ENCODE peak calls at places on chromosomes 13 and 19, in four cellular contexts. One of them, this sample, is unnamed.

GRCh38 chr13:66803013-66803739 is 427.0 kb downstream of the PCDH9 start:
- DNase-seq in H1: no peak
- DNase-seq in K562: no peak
- DNase-seq in GM12878: no peak
- DNase-seq in this sample: no peak

GRCh38 chr13:114078501-114079451 is 53.6 kb downstream of the RASA3 start:
- DNase-seq in H1: no peak
- DNase-seq in K562: no peak
- DNase-seq in GM12878: no peak
- DNase-seq in this sample: no peak

GRCh38 chr13:31046711-31047279 is 114.3 kb downstream of the TEX26 start:
- DNase-seq in GM12878: no peak
- DNase-seq in K562: no peak
- DNase-seq in H1: no peak
- DNase-seq in this sample: no peak

GRCh38 chr13:41052441-41052840 is 8.9 kb upstream of the WBP4 start:
- DNase-seq in GM12878: no peak
- DNase-seq in H1: no peak
- DNase-seq in K562: no peak
- DNase-seq in this sample: no peak

GRCh38 chr13:94617389-94618000 is 15.8 kb downstream of the GPR180 start:
- DNase-seq in GM12878: no peak
- DNase-seq in K562: no peak
- DNase-seq in H1: no peak
- DNase-seq in this sample: no peak

GRCh38 chr19:39160523-39160861 is 34.9 kb downstream of the PAK4 start:
- DNase-seq in K562: no peak
- DNase-seq in GM12878: no peak
- DNase-seq in H1: no peak
- DNase-seq in this sample: no peak

GRCh38 chr13:76161143-76161542 is 525.0 kb downstream of the LMO7 start:
- DNase-seq in H1: no peak
- DNase-seq in GM12878: no peak
- DNase-seq in K562: no peak
- DNase-seq in this sample: no peak

GRCh38 chr13:105804561-105805190 is 730.8 kb downstream of the EFNB2 start:
- DNase-seq in K562: no peak
- DNase-seq in GM12878: no peak
- DNase-seq in H1: no peak
- DNase-seq in this sample: no peak

GRCh38 chr19:4584670-4585460 is 25.4 kb upstream of the SEMA6B start:
- DNase-seq in H1: peak
- DNase-seq in K562: peak
- DNase-seq in GM12878: no peak
- DNase-seq in this sample: no peak

GRCh38 chr19:1016647-1017114 is 4.2 kb downstream of the TMEM259 start:
- DNase-seq in GM12878: no peak
- DNase-seq in H1: no peak
- DNase-seq in K562: no peak
- DNase-seq in this sample: no peak

GRCh38 chr13:30798776-30799625 is 63.7 kb downstream of the ALOX5AP start:
- DNase-seq in K562: no peak
- DNase-seq in GM12878: no peak
- DNase-seq in H1: no peak
- DNase-seq in this sample: no peak

GRCh38 chr19:38653028-38653571 is 5.7 kb downstream of the ACTN4 start:
- DNase-seq in H1: no peak
- DNase-seq in K562: no peak
- DNase-seq in GM12878: no peak
- DNase-seq in this sample: no peak

GRCh38 chr19:57708641-57709354 is at the start of gene ZNF154:
- DNase-seq in GM12878: no peak
- DNase-seq in H1: peak
- DNase-seq in K562: no peak
- DNase-seq in this sample: peak

GRCh38 chr19:1512671-1513491 is at the start of gene ADAMTSL5:
- DNase-seq in H1: no peak
- DNase-seq in GM12878: no peak
- DNase-seq in K562: peak
- DNase-seq in this sample: no peak

GRCh38 chr13:19984430-19985218 is 26.1 kb downstream of the ZMYM2 start:
- DNase-seq in GM12878: peak
- DNase-seq in H1: no peak
- DNase-seq in K562: peak
- DNase-seq in this sample: no peak

GRCh38 chr13:50144473-50145160 is 129.4 kb downstream of the KCNRG start:
- DNase-seq in K562: no peak
- DNase-seq in GM12878: no peak
- DNase-seq in H1: no peak
- DNase-seq in this sample: no peak

GRCh38 chr19:2575734-2576481 is 100.0 kb downstream of the GADD45B start:
- DNase-seq in H1: no peak
- DNase-seq in K562: no peak
- DNase-seq in GM12878: no peak
- DNase-seq in this sample: no peak

GRCh38 chr13:99087954-99088491 is 110.2 kb upstream of the DOCK9 start:
- DNase-seq in K562: no peak
- DNase-seq in H1: no peak
- DNase-seq in GM12878: no peak
- DNase-seq in this sample: no peak

GRCh38 chr13:51804295-51805172 is 571 bp upstream of the DHRS12 start:
- DNase-seq in GM12878: no peak
- DNase-seq in H1: no peak
- DNase-seq in K562: no peak
- DNase-seq in this sample: no peak

GRCh38 chr13:23567792-23568480 is 2.3 kb upstream of the TNFRSF19 start:
- DNase-seq in GM12878: no peak
- DNase-seq in K562: no peak
- DNase-seq in H1: no peak
- DNase-seq in this sample: no peak

GRCh38 chr13:32538234-32538620 is 368 bp downstream of the N4BP2L2 start:
- DNase-seq in GM12878: no peak
- DNase-seq in H1: peak
- DNase-seq in K562: no peak
- DNase-seq in this sample: no peak

GRCh38 chr19:58334691-58335249 is 8.0 kb downstream of the ZSCAN22 start:
- DNase-seq in K562: no peak
- DNase-seq in H1: no peak
- DNase-seq in GM12878: no peak
- DNase-seq in this sample: no peak

GRCh38 chr19:38162094-38162493 is 61.9 kb downstream of the DPF1 start:
- DNase-seq in GM12878: no peak
- DNase-seq in K562: no peak
- DNase-seq in H1: no peak
- DNase-seq in this sample: no peak

GRCh38 chr19:38151242-38151641 is 72.8 kb downstream of the DPF1 start:
- DNase-seq in H1: no peak
- DNase-seq in GM12878: no peak
- DNase-seq in K562: no peak
- DNase-seq in this sample: no peak

GRCh38 chr19:42113641-42114348 is 18.5 kb downstream of the POU2F2 start:
- DNase-seq in GM12878: peak
- DNase-seq in H1: no peak
- DNase-seq in K562: no peak
- DNase-seq in this sample: peak

GRCh38 chr19:38172001-38172400 is 52.0 kb downstream of the DPF1 start:
- DNase-seq in K562: no peak
- DNase-seq in GM12878: no peak
- DNase-seq in H1: no peak
- DNase-seq in this sample: no peak

GRCh38 chr19:35399231-35399630 is 28.4 kb downstream of the GPR42 start:
- DNase-seq in H1: no peak
- DNase-seq in K562: no peak
- DNase-seq in GM12878: no peak
- DNase-seq in this sample: no peak

GRCh38 chr13:109163052-109163413 is 533.6 kb downstream of the MYO16 start:
- DNase-seq in H1: no peak
- DNase-seq in K562: no peak
- DNase-seq in GM12878: no peak
- DNase-seq in this sample: no peak

GRCh38 chr13:25971499-25972145 is 80.2 kb downstream of the SHISA2 start:
- DNase-seq in K562: no peak
- DNase-seq in GM12878: no peak
- DNase-seq in H1: no peak
- DNase-seq in this sample: no peak

GRCh38 chr13:112771877-112772538 is 82.2 kb downstream of the ATP11A start:
- DNase-seq in K562: no peak
- DNase-seq in H1: no peak
- DNase-seq in GM12878: no peak
- DNase-seq in this sample: no peak

GRCh38 chr13:71758823-71759222 is 108.2 kb downstream of the DACH1 start:
- DNase-seq in H1: no peak
- DNase-seq in GM12878: no peak
- DNase-seq in K562: no peak
- DNase-seq in this sample: no peak

GRCh38 chr19:31139871-31140505 is 209.2 kb downstream of the TSHZ3 start:
- DNase-seq in GM12878: no peak
- DNase-seq in K562: no peak
- DNase-seq in H1: no peak
- DNase-seq in this sample: no peak

GRCh38 chr13:74320282-74320681 is 186.1 kb upstream of the KLF12 start:
- DNase-seq in H1: no peak
- DNase-seq in GM12878: no peak
- DNase-seq in K562: no peak
- DNase-seq in this sample: no peak

GRCh38 chr13:74316531-74316930 is 182.3 kb upstream of the KLF12 start:
- DNase-seq in GM12878: no peak
- DNase-seq in H1: no peak
- DNase-seq in K562: no peak
- DNase-seq in this sample: no peak
- TF ChIP-seq YY1 in GM12878: no peak
- TF ChIP-seq YY1 in H1: no peak
- TF ChIP-seq YY1 in K562: no peak
- TF ChIP-seq YY1 in this sample: no peak

DNA sequence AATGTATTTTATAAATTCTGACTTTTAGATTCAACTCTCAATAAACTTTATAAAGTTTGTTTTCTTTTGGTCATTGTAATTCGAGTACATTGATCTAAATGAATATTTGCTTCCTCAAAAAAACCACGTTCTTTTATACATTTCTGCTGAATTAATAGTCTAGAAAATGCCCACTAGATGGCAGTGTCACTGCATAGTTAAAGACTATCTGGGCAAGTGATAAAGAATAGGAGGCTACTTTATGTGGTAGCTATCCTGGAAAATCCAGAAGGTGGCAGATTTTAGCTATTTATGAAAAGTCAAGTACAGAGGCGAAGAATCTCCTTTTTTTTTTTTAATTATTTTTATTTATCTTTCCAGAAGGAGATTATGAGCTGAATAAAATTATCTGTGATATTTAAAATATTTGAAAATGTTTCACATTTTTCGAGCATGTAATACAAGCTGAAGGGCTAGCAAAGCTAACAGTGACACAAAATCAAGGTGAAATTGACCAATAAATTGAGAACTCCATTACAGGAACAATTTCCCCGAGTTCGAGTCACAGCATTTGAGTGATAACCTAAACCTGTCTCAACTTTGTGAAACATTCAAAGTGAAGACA is 221.8 kb downstream of the OLFM4 start:
- DNase-seq in GM12878: peak
- DNase-seq in H1: no peak
- DNase-seq in K562: peak
- DNase-seq in this sample: peak
- TF ChIP-seq YY1 in GM12878: no peak
- TF ChIP-seq YY1 in H1: no peak
- TF ChIP-seq YY1 in K562: no peak
- TF ChIP-seq YY1 in this sample: no peak

DNA sequence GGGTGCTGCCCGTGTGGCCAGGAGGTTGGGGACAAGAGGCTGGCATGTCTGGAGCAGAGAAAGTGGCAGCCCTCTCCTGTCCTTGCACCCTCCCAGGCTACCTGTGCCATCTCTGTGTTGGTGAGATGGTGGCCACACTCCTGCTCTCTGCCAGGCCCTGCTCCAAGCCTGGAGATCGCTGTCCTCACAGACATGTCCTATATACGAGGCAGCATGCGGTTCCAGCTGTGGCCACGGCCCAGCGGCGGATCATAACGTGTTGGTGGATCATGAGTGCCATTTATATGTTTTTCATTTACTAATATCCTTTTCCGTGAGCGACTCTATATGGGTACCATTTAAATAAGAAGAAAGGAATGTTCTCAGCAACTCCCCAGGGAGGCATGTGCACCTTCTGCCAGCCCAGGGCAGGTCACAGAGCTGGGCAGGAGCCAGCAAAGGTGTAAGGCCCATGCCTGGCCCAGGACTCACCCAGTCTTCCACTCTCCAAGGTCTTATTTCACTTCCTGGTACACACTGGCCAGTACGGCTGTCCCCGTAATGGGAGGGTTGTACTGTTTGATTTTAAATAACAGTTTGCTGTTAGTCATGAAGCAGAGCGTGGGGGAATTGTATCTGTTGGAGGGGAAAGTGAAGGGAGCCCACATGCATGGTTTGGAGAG is 47.2 kb upstream of the LDLR start:
- DNase-seq in GM12878: no peak
- DNase-seq in K562: no peak
- DNase-seq in H1: no peak
- DNase-seq in this sample: no peak
- TF ChIP-seq YY1 in GM12878: no peak
- TF ChIP-seq YY1 in K562: no peak
- TF ChIP-seq YY1 in H1: no peak
- TF ChIP-seq YY1 in this sample: no peak

GRCh38 chr19:11113140-11113708 is 24.0 kb downstream of the LDLR start:
- DNase-seq in H1: no peak
- DNase-seq in K562: no peak
- DNase-seq in GM12878: no peak
- DNase-seq in this sample: no peak

GRCh38 chr19:11115895-11116446 is 26.7 kb downstream of the LDLR start:
- DNase-seq in GM12878: no peak
- DNase-seq in K562: no peak
- DNase-seq in H1: no peak
- DNase-seq in this sample: no peak

GRCh38 chr19:11115042-11115441 is 25.8 kb downstream of the LDLR start:
- DNase-seq in K562: no peak
- DNase-seq in H1: no peak
- DNase-seq in GM12878: no peak
- DNase-seq in this sample: no peak

GRCh38 chr19:11111771-11112144 is 22.5 kb downstream of the LDLR start:
- DNase-seq in K562: no peak
- DNase-seq in GM12878: no peak
- DNase-seq in H1: no peak
- DNase-seq in this sample: no peak

DNA sequence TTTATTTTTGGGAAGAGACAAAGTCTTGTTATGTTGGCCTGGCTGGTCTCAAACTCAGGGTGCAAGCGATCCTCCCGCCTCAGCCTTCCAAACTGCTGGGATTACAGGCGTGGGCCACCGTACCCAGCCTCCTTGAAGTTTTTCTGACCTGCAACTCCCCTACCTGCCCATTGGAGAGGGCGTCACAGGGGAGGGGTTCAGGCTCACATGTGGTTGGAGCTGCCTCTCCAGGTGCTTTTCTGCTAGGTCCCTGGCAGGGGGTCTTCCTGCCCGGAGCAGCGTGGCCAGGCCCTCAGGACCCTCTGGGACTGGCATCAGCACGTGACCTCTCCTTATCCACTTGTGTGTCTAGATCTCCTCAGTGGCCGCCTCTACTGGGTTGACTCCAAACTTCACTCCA is 27.2 kb downstream of the LDLR start:
- DNase-seq in H1: no peak
- DNase-seq in GM12878: no peak
- DNase-seq in K562: no peak
- DNase-seq in this sample: no peak
- TF ChIP-seq YY1 in H1: no peak
- TF ChIP-seq YY1 in GM12878: no peak
- TF ChIP-seq YY1 in K562: no peak
- TF ChIP-seq YY1 in this sample: no peak

This sample was measured in NT2/D1.